ENCODE peak calls at places on chromosomes 12 and 14, in eight cellular contexts. O, T, M, B, K, E, N and J are unnamed samples.

GRCh38 chr12:28937196-28937595 is 211.9 kb upstream of the FAR2 start:
- DNase-seq in O (no peak), T (no peak), M (no peak), B (no peak), K (no peak), E (no peak), N (no peak), J (no peak)

GRCh38 chr12:27343255-27344000 is 10.8 kb downstream of the BMAL2 start:
- DNase-seq in O (peak; percentile 97), T (no peak), M (no peak), B (no peak), K (no peak), E (no peak), N (no peak), J (no peak)

GRCh38 chr12:75631809-75632208 is 120.4 kb upstream of the KRR1 start:
- DNase-seq in O (no peak), T (no peak), M (no peak), B (peak; percentile 52), K (no peak), E (no peak), N (no peak), J (no peak)

GRCh38 chr12:34358198-34358597 is 335.9 kb downstream of the ALG10 start:
- DNase-seq in O (no peak), T (no peak), M (no peak), B (no peak), K (no peak), E (no peak), N (no peak), J (no peak)

GRCh38 chr14:24238527-24239037 is 3.8 kb downstream of the TINF2 start:
- DNase-seq in O (no peak), T (no peak), M (no peak), B (no peak), K (no peak), E (no peak), N (no peak), J (no peak)

GRCh38 chr12:47775100-47775911 is 2.3 kb downstream of the SLC48A1 start:
- DNase-seq in O (no peak), T (no peak), M (no peak), B (no peak), K (no peak), E (no peak), N (peak; percentile 74), J (no peak)

GRCh38 chr12:34402228-34402898 is 380.1 kb downstream of the ALG10 start:
- DNase-seq in O (no peak), T (no peak), M (peak; percentile 6), B (no peak), K (peak; percentile 17), E (no peak), N (peak; percentile 19), J (peak; percentile 28)

GRCh38 chr14:33452982-33453381 is 497.9 kb downstream of the EGLN3 start:
- DNase-seq in O (no peak), T (no peak), M (no peak), B (no peak), K (no peak), E (no peak), N (no peak), J (no peak)

GRCh38 chr14:99169776-99170356 is 102.1 kb downstream of the BCL11B start:
- DNase-seq in O (no peak), T (no peak), M (no peak), B (no peak), K (no peak), E (no peak), N (no peak), J (no peak)

GRCh38 chr14:65006251-65006721 is 19.6 kb downstream of the FNTB start:
- DNase-seq in O (no peak), T (no peak), M (no peak), B (no peak), K (no peak), E (no peak), N (no peak), J (no peak)

GRCh38 chr12:54824402-54824801 is 29.9 kb upstream of the MUCL1 start:
- DNase-seq in O (no peak), T (no peak), M (no peak), B (no peak), K (no peak), E (no peak), N (no peak), J (no peak)

GRCh38 chr12:65279387-65280112 is 1.1 kb downstream of the MSRB3 start:
- DNase-seq in O (no peak), T (no peak), M (no peak), B (no peak), K (no peak), E (peak; percentile 5), N (no peak), J (no peak)

GRCh38 chr14:38775986-38776385 is 327.0 kb downstream of the SEC23A start:
- DNase-seq in O (no peak), T (no peak), M (no peak), B (no peak), K (no peak), E (no peak), N (no peak), J (no peak)

GRCh38 chr14:37903561-37904191 is 304.0 kb upstream of the SSTR1 start:
- DNase-seq in O (peak; percentile 8), T (no peak), M (no peak), B (peak; percentile 61), K (no peak), E (peak; percentile 46), N (no peak), J (no peak)

GRCh38 chr12:116172224-116172849 is 105.2 kb downstream of the MED13L start:
- DNase-seq in O (no peak), T (no peak), M (no peak), B (no peak), K (no peak), E (peak; percentile 88), N (no peak), J (no peak)

GRCh38 chr12:51823875-51824565 is 24.5 kb downstream of the FIGNL2 start:
- DNase-seq in O (no peak), T (no peak), M (peak; percentile 76), B (no peak), K (no peak), E (peak; percentile 26), N (no peak), J (no peak)

GRCh38 chr14:96508900-96509299 is 6.7 kb downstream of the PAPOLA start:
- DNase-seq in O (no peak), T (no peak), M (no peak), B (no peak), K (no peak), E (no peak), N (no peak), J (no peak)

GRCh38 chr14:99329711-99330315 is 57.8 kb upstream of the BCL11B start:
- DNase-seq in O (no peak), T (no peak), M (no peak), B (no peak), K (no peak), E (no peak), N (peak; percentile 8), J (no peak)

GRCh38 chr14:64438181-64438839 is 27.0 kb upstream of the AKAP5 start:
- DNase-seq in O (no peak), T (no peak), M (no peak), B (no peak), K (no peak), E (no peak), N (no peak), J (no peak)

GRCh38 chr12:2514038-2514340 is 280.8 kb upstream of the FKBP4 start:
- DNase-seq in O (no peak), T (no peak), M (no peak), B (no peak), K (no peak), E (no peak), N (no peak), J (no peak)

GRCh38 chr12:65319680-65320193 is 41.3 kb downstream of the MSRB3 start:
- DNase-seq in O (no peak), T (no peak), M (no peak), B (no peak), K (no peak), E (no peak), N (no peak), J (no peak)

GRCh38 chr14:72332871-72333270 is 400.6 kb downstream of the RGS6 start:
- DNase-seq in O (no peak), T (no peak), M (no peak), B (no peak), K (no peak), E (no peak), N (no peak), J (no peak)

GRCh38 chr14:63290741-63291286 is 27.9 kb downstream of the GPHB5 start:
- DNase-seq in O (no peak), T (no peak), M (no peak), B (no peak), K (no peak), E (no peak), N (no peak), J (no peak)